ENCODE peak calls at places on chromosome 16, in ten cellular contexts. R, K, I, A, G, P, E, T, Q and M are unnamed samples.
A peak's percentile ranks its signal among the peaks of the same experiment; 100 is the strongest.

GRCh38 chr16:90026135-90026534 is 6.9 kb upstream of the DBNDD1 start:
- DNase-seq in P (no peak), I (no peak), T (no peak), Q (no peak), E (no peak), A (no peak), R (no peak), K (no peak), G (no peak), M (no peak)

GRCh38 chr16:67155305-67156145 is 4.2 kb downstream of the TRADD start:
- DNase-seq in I (peak; percentile 87), A (no peak), R (peak; percentile 94), T (peak; percentile 81), E (peak; percentile 62), G (no peak), P (peak; percentile 72), Q (no peak), K (peak; percentile 67), M (peak; percentile 69)

GRCh38 chr16:13316008-13316407 is 414.6 kb downstream of the SHISA9 start:
- DNase-seq in I (no peak), R (no peak), A (no peak), P (no peak), Q (peak; percentile 79), G (no peak), K (peak; percentile 84), T (no peak), E (no peak), M (no peak)

GRCh38 chr16:27994686-27995085 is 68.8 kb downstream of the GSG1L start:
- DNase-seq in I (no peak), E (no peak), T (no peak), G (no peak), A (no peak), Q (no peak), R (no peak), K (no peak), P (no peak), M (no peak)

GRCh38 chr16:74372369-74372768 is 3.7 kb upstream of the NPIPB15 start:
- DNase-seq in G (no peak), I (no peak), E (no peak), P (no peak), K (no peak), R (peak; percentile 6), A (no peak), T (no peak), Q (no peak), M (no peak)

GRCh38 chr16:19912445-19913305 is 28.0 kb upstream of the GPRC5B start:
- DNase-seq in T (peak; percentile 17), K (peak; percentile 83), G (no peak), E (no peak), I (no peak), R (no peak), Q (peak; percentile 47), A (peak; percentile 8), P (no peak), M (peak; percentile 7)

GRCh38 chr16:27498426-27498825 is 51.3 kb downstream of the GTF3C1 start:
- DNase-seq in A (no peak), G (no peak), I (no peak), K (no peak), Q (no peak), P (no peak), E (no peak), T (no peak), R (no peak), M (no peak)

GRCh38 chr16:67211674-67212073 is 12.7 kb downstream of the ELMO3 start:
- DNase-seq in G (no peak), P (no peak), T (no peak), K (no peak), I (no peak), E (no peak), A (no peak), Q (no peak), R (no peak), M (no peak)

GRCh38 chr16:70589998-70590471 is 56.3 kb upstream of the IL34 start:
- DNase-seq in P (peak; percentile 51), I (no peak), R (peak; percentile 22), E (no peak), T (peak; percentile 90), A (no peak), G (peak; percentile 49), Q (no peak), K (peak; percentile 36), M (peak; percentile 65)

GRCh38 chr16:86261379-86261778 is 248.9 kb upstream of the FOXF1 start:
- DNase-seq in G (no peak), I (peak; percentile 73), A (peak; percentile 81), P (no peak), Q (no peak), K (peak; percentile 36), R (no peak), T (peak; percentile 23), E (no peak), M (peak; percentile 40)

GRCh38 chr16:14409563-14409962 is 220.5 kb downstream of the PARN start:
- DNase-seq in E (no peak), K (peak; percentile 98), Q (peak; percentile 84), P (no peak), A (no peak), G (peak; percentile 96), R (no peak), I (no peak), T (peak; percentile 88), M (peak; percentile 88)

GRCh38 chr16:49019081-49019633 is 262.5 kb downstream of the CBLN1 start:
- DNase-seq in T (no peak), Q (peak; percentile 50), A (no peak), R (no peak), K (peak; percentile 80), I (no peak), E (no peak), P (no peak), G (no peak), M (no peak)

GRCh38 chr16:74724820-74725549 is 24.3 kb upstream of the MLKL start:
- DNase-seq in Q (peak; percentile 70), A (no peak), G (peak; percentile 29), E (no peak), P (no peak), R (no peak), T (peak; percentile 56), K (peak; percentile 29), I (no peak), M (peak; percentile 51)

GRCh38 chr16:67514382-67514828 is 14.2 kb upstream of the RIPOR1 start:
- DNase-seq in R (peak; percentile 61), T (peak; percentile 93), A (peak; percentile 69), I (peak; percentile 86), P (peak; percentile 78), E (peak; percentile 65), Q (peak; percentile 53), K (peak; percentile 90), G (peak; percentile 42), M (peak; percentile 92)

GRCh38 chr16:24497405-24497804 is 42.0 kb upstream of the RBBP6 start:
- DNase-seq in R (no peak), A (no peak), T (peak; percentile 10), G (no peak), K (no peak), P (no peak), I (no peak), E (no peak), Q (no peak), M (peak; percentile 9)

GRCh38 chr16:24504467-24505345 is 34.7 kb upstream of the RBBP6 start:
- DNase-seq in P (no peak), Q (peak; percentile 7), T (peak; percentile 73), G (no peak), I (peak; percentile 60), A (peak; percentile 74), R (peak; percentile 64), E (peak; percentile 17), K (peak; percentile 69), M (peak; percentile 75)

GRCh38 chr16:24493859-24494258 is 45.5 kb upstream of the RBBP6 start:
- DNase-seq in G (no peak), Q (no peak), R (no peak), I (no peak), P (no peak), E (no peak), K (no peak), T (no peak), A (no peak), M (no peak)

DNA sequence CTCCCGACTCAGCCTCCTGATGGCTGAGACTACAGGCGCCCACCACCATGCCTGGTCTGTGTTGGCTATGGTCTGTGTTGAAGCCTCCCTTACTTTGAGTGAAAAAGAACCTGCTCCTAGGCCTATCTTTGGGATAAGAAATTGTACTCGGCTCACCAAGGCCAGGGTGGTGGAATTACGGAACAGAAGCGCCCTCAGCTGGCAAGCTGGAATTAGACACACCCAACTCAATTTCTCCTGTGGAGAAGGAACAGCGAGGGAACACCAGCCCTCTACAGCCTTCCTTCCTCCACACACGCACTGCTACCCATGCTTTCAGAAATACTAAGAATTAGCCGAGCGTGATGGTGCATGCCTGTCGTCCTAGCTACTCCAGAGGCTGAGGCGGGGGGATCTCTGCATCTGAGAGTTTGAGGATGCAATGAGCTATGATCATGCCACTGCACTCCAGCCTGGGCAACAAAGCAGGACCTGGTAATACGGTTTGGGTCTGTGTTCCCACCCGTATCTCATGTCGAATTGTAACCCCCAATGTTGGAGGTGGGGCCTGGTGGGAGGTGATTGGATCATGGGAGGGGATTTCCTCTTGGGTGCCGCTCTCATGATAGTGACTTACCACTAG is 40.1 kb upstream of the RBBP6 start:
- DNase-seq in G (no peak), T (peak; percentile 29), A (peak; percentile 37), I (peak; percentile 33), R (peak; percentile 47), K (peak; percentile 27), P (no peak), E (no peak), Q (no peak), M (peak; percentile 46)
- TF ChIP-seq CTCF in G (peak; percentile 41), T (peak; percentile 39), A (peak; percentile 73), I (peak; percentile 53), R (peak; percentile 51), K (peak; percentile 43), P (peak; percentile 49), E (no peak), Q (peak; percentile 28), M (peak; percentile 35)

DNA sequence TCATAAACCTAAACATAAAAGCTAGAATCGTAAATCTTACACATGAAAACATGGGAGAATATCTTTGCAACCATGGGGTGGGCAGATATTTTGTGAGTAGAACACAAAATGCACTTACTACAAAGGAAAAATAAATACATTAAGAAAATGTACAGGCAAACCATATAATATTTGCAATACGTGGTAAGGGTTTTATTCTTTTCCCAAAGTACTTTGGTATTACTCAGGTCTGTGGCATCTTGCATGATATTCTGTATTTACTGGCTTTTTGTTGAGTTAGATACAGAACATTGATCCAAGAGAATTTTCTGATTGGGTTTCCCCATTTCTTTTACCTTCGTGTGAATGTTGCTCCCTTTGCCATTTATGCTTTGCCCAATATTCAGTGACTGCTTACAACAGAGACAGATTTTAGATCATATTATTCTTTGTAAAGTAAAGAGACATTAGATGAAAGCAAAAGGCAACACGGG is 33.0 kb upstream of the ARHGAP17 start:
- DNase-seq in R (no peak), P (no peak), K (no peak), A (no peak), E (no peak), T (no peak), G (no peak), Q (no peak), I (no peak), M (no peak)
- H3K4me3 ChIP-seq in R (peak overlapping the region; percentile 57), P (peak overlapping the region; percentile 64), K (peak overlapping the region; percentile 47), A (peak overlapping the region; percentile 48), E (peak overlapping the region; percentile 64), T (peak overlapping the region; percentile 57), G (peak overlapping the region; percentile 54), Q (peak overlapping the region; percentile 27), I (no peak overlapping the region), M (peak overlapping the region; percentile 6)

GRCh38 chr16:386641-387156 is 4.9 kb upstream of the PGAP6 start:
- DNase-seq in Q (no peak), T (no peak), I (no peak), R (no peak), E (no peak), A (no peak), K (no peak), P (no peak), G (no peak), M (peak; percentile 33)
- TF ChIP-seq CTCF in Q (peak; percentile 8), T (no peak), I (no peak), R (peak; percentile 35), E (no peak), A (no peak), K (no peak), P (no peak), G (no peak), M (no peak)

GRCh38 chr16:77501260-77501659 is 66.4 kb upstream of the ADAMTS18 start:
- DNase-seq in T (no peak), E (no peak), A (no peak), P (no peak), G (no peak), R (no peak), Q (no peak), I (no peak), K (no peak), M (no peak)
- H3K4me3 ChIP-seq in T (no peak overlapping the region), E (no peak overlapping the region), A (no peak overlapping the region), P (no peak overlapping the region), G (no peak overlapping the region), R (no peak overlapping the region), Q (no peak overlapping the region), I (no peak overlapping the region), K (no peak overlapping the region), M (no peak overlapping the region)